ENCODE peak calls at places on chromosomes 13 and 19, in seven cellular contexts. Y is IMR-90, I is H1, D is mesenchymal stem cell, J is trophoblast cell, N is H9, E is neuronal stem cell. O is an unnamed sample.

GRCh38 chr19:42313096-42313839 is at the start of gene TMEM145:
- DNase-seq in E (peak; percentile 51), I (no peak), J (no peak), N (peak; percentile 73), Y (peak; percentile 52), D (peak; percentile 64), O (peak; percentile 78)

GRCh38 chr13:111017755-111018487 is 97.2 kb upstream of the ARHGEF7 start:
- DNase-seq in D (no peak), J (no peak), N (no peak), I (no peak), E (no peak), Y (no peak), O (no peak)

GRCh38 chr19:41575998-41576397 is at the start of gene CEACAM21:
- DNase-seq in N (no peak), J (no peak), D (no peak), Y (no peak), E (no peak), I (no peak), O (no peak)

GRCh38 chr13:114108894-114109293 is 23.5 kb downstream of the RASA3 start:
- DNase-seq in J (no peak), E (no peak), D (no peak), Y (no peak), I (no peak), N (no peak), O (no peak)

GRCh38 chr13:109840201-109840892 is 54.0 kb upstream of the IRS2 start:
- DNase-seq in Y (peak; percentile 56), D (peak; percentile 52), N (no peak), I (no peak), E (peak; percentile 32), J (peak; percentile 36), O (peak; percentile 40)

GRCh38 chr19:15679089-15679488 is 6.2 kb downstream of the CYP4F12 start:
- DNase-seq in N (no peak), I (no peak), D (no peak), J (no peak), E (no peak), Y (no peak), O (no peak)

GRCh38 chr13:111531505-111531904 is 211.1 kb downstream of the TEX29 start:
- DNase-seq in J (no peak), E (no peak), N (no peak), Y (peak; percentile 0), D (no peak), I (no peak), O (no peak)

GRCh38 chr13:68190826-68191225 is 960.7 kb upstream of the PCDH9 start:
- DNase-seq in I (no peak), N (no peak), J (peak; percentile 1), D (peak; percentile 26), Y (no peak), E (no peak), O (peak; percentile 71)

GRCh38 chr19:29247912-29248311 is 35.0 kb upstream of the UQCRFS1 start:
- DNase-seq in J (no peak), D (no peak), I (no peak), N (peak; percentile 25), Y (no peak), E (no peak), O (no peak)

GRCh38 chr19:45677351-45678230 is 9.6 kb downstream of the GIPR start:
- DNase-seq in J (peak; percentile 68), I (peak; percentile 99), N (peak; percentile 100), Y (peak; percentile 62), E (peak; percentile 88), D (peak; percentile 87), O (peak; percentile 99)

GRCh38 chr19:38710416-38710702 is 33.9 kb downstream of the CAPN12 start:
- DNase-seq in E (no peak), Y (no peak), J (no peak), N (no peak), D (no peak), I (no peak), O (no peak)

GRCh38 chr13:97648171-97648880 is 214.4 kb downstream of the RAP2A start:
- DNase-seq in N (no peak), E (no peak), Y (no peak), D (peak; percentile 71), I (no peak), J (peak; percentile 64), O (no peak)

DNA sequence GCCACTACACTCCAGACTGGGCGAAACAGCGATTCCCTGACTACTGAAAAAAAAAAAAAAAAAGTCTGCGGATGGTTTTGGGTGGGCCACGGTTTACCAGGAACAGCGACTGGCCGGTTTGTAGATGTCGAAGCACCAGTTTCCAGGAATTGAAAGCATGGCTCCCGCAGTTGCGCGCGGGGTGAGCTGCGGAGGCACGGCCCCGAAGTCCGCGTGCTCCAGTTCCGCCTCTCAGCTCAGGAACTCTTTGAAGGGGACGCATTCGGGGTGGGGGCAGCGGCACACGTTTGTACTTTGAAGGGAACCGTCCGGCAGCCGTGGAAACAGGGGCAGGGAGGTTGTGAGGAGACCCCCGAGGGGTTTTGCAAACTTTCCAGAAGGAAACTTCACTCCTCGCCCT is 27.1 kb upstream of the PABPC3 start:
- DNase-seq in E (no peak), J (no peak), N (no peak), Y (no peak), D (no peak), I (no peak), O (no peak)
- H2BK5ac ChIP-seq in E (no peak overlapping the region), J (no peak overlapping the region), N (no peak overlapping the region), Y (no peak overlapping the region), D (no peak overlapping the region), I (no peak overlapping the region), O (no peak overlapping the region)

GRCh38 chr13:99902657-99903056 is 68.9 kb downstream of the ZIC5 start:
- DNase-seq in D (no peak), N (no peak), E (no peak), Y (no peak), I (no peak), J (no peak), O (no peak)
- H4K8ac ChIP-seq in D (no peak overlapping the region), N (no peak overlapping the region), E (no peak overlapping the region), Y (no peak overlapping the region), I (no peak overlapping the region), J (no peak overlapping the region), O (no peak overlapping the region)

DNA sequence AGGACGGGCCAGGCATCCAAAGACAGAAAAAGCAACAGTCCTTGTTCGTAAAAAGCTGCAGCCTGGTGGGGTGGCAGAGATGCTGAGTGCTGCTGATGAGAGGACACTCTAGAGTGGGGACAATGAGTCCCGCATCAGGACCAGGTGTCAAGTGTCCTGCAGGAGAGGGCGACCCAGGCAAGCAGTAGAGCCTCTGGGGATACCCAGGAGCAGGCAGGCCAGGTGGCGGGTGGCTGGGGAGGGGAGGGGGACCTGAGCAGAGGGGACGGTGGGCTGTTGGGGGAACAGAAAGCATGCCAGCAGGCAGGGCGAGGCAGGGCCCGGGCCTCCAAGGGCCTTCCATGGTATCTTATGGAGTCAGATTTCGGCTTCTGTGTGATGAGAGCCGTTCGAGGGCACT is 35.8 kb downstream of the GGACT start:
- DNase-seq in J (no peak), Y (no peak), I (no peak), D (no peak), E (no peak), N (no peak), O (no peak)
- H2BK5ac ChIP-seq in J (no peak overlapping the region), Y (no peak overlapping the region), I (no peak overlapping the region), D (no peak overlapping the region), E (peak overlapping the region; percentile 45), N (no peak overlapping the region), O (no peak overlapping the region)

GRCh38 chr13:50720856-50721663 is 122.4 kb downstream of the DLEU7 start:
- DNase-seq in N (no peak), D (no peak), J (peak; percentile 1), I (no peak), E (no peak), Y (no peak), O (no peak)
- H4K8ac ChIP-seq in N (no peak overlapping the region), D (no peak overlapping the region), J (no peak overlapping the region), I (no peak overlapping the region), E (no peak overlapping the region), Y (no peak overlapping the region), O (no peak overlapping the region)

GRCh38 chr13:37515226-37515625 is 83.3 kb downstream of the POSTN start:
- DNase-seq in Y (no peak), I (no peak), N (no peak), D (no peak), E (no peak), J (no peak), O (no peak)
- H2BK5ac ChIP-seq in Y (no peak overlapping the region), I (no peak overlapping the region), N (no peak overlapping the region), D (no peak overlapping the region), E (no peak overlapping the region), J (no peak overlapping the region), O (no peak overlapping the region)

GRCh38 chr19:48394331-48395169 is 1.1 kb downstream of the GRIN2D start:
- DNase-seq in N (peak; percentile 46), I (no peak), J (no peak), E (no peak), Y (no peak), D (no peak), O (no peak)
- H4K8ac ChIP-seq in N (no peak overlapping the region), I (peak overlapping the region; percentile 28), J (peak overlapping the region; percentile 30), E (no peak overlapping the region), Y (no peak overlapping the region), D (peak overlapping the region; percentile 63), O (no peak overlapping the region)

GRCh38 chr19:11361771-11362731 is 6.8 kb downstream of the PLPPR2 start:
- DNase-seq in D (no peak), N (peak; percentile 90), J (no peak), Y (no peak), E (no peak), I (no peak), O (no peak)

GRCh38 chr19:11364296-11364904 is 9.2 kb downstream of the PLPPR2 start:
- DNase-seq in Y (no peak), J (no peak), I (no peak), E (no peak), D (no peak), N (no peak), O (no peak)

GRCh38 chr19:11364935-11365334 is 9.5 kb upstream of the SWSAP1 start:
- DNase-seq in I (no peak), E (no peak), Y (no peak), J (no peak), N (no peak), D (no peak), O (no peak)

GRCh38 chr19:11363881-11364280 is 8.6 kb downstream of the PLPPR2 start:
- DNase-seq in J (no peak), I (no peak), D (no peak), E (no peak), N (no peak), Y (no peak), O (no peak)

DNA sequence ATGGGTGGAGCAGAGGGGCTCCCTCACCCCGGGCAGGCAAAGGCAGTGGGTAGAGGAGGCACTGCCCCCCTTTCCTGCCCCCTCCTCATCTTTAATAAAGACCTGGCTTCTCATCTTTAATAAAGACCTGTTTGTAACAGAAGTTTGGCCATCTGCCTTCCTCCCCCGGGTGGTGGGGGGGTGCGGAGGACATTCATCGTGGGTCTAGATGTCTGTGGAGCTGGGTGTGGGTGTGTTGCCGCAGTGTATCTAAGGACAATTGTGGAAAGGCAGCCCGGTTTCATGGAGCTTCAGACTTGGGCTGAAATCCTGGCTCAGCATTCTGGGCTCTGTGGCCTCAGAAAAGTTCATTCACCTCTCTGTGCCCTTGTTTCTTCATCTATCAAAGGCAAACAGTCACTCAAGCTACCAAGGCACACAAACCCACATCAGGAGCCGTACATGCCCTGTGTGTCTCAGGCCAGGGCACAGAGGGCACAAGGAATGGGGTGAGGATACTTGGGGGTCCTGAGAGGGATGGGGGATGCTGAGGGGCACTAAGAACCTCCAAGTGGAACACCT is 8.8 kb upstream of the SWSAP1 start:
- DNase-seq in N (no peak), J (no peak), I (no peak), E (no peak), D (no peak), Y (no peak), O (no peak)
- H2BK5ac ChIP-seq in N (no peak overlapping the region), J (no peak overlapping the region), I (no peak overlapping the region), E (no peak overlapping the region), D (no peak overlapping the region), Y (no peak overlapping the region), O (no peak overlapping the region)

O was measured in mesendoderm.